ENCODE peak calls at places on chromosomes 13 and 19, in five cellular contexts. K is HCT116, U is SK-N-SH, E is K562, Z is GM12878. F is an unnamed sample.

GRCh38 chr19:14145381-14145780 is 9.0 kb upstream of the ASF1B start:
- DNase-seq in K (no peak), U (peak; percentile 32), E (no peak), Z (no peak), F (no peak)

GRCh38 chr13:105464249-105464648 is 1071.2 kb downstream of the EFNB2 start:
- DNase-seq in Z (no peak), U (no peak), K (no peak), E (no peak), F (no peak)

GRCh38 chr13:93942016-93942415 is 537.5 kb downstream of the DCT start:
- DNase-seq in K (no peak), E (no peak), U (no peak), Z (no peak), F (no peak)

GRCh38 chr19:48348039-48348438 is 15.7 kb downstream of the TMEM143 start:
- DNase-seq in U (no peak), E (no peak), Z (no peak), K (no peak), F (peak; percentile 79)

GRCh38 chr19:9406798-9407352 is 28.5 kb downstream of the ZNF266 start:
- DNase-seq in U (peak; percentile 84), K (no peak), E (peak; percentile 78), Z (no peak), F (no peak)

GRCh38 chr19:38273499-38273898 is 9.1 kb downstream of the SPINT2 start:
- DNase-seq in K (no peak), E (peak; percentile 25), U (no peak), Z (no peak), F (no peak)

GRCh38 chr13:113399755-113400149 is 35.8 kb upstream of the GRTP1 start:
- DNase-seq in K (no peak), Z (no peak), U (no peak), E (no peak), F (no peak)

GRCh38 chr19:2291185-2291751 is 9.3 kb upstream of the PEAK3 start:
- DNase-seq in U (peak; percentile 84), Z (no peak), E (no peak), K (no peak), F (no peak)

GRCh38 chr19:15479391-15480345 is at the start of gene PGLYRP2:
- DNase-seq in K (no peak), E (no peak), U (peak; percentile 17), Z (no peak), F (peak; percentile 31)

GRCh38 chr19:58545286-58546068 is 1.6 kb downstream of the TRIM28 start:
- DNase-seq in E (peak; percentile 23), Z (no peak), U (no peak), K (no peak), F (no peak)

GRCh38 chr13:80604094-80604493 is 263.2 kb upstream of the SPRY2 start:
- DNase-seq in E (no peak), U (no peak), K (no peak), Z (no peak), F (no peak)

GRCh38 chr13:75442736-75443234 is 39.2 kb downstream of the TBC1D4 start:
- DNase-seq in E (no peak), U (no peak), Z (no peak), K (no peak), F (no peak)

GRCh38 chr13:75432811-75433244 is 49.1 kb downstream of the TBC1D4 start:
- DNase-seq in E (no peak), K (no peak), U (no peak), Z (no peak), F (no peak)

GRCh38 chr13:75440100-75440499 is 41.9 kb downstream of the TBC1D4 start:
- DNase-seq in E (peak; percentile 32), U (no peak), K (no peak), Z (no peak), F (peak; percentile 90)

GRCh38 chr13:75432045-75432444 is 49.9 kb downstream of the TBC1D4 start:
- DNase-seq in E (peak; percentile 9), Z (no peak), U (no peak), K (no peak), F (peak; percentile 36)

DNA sequence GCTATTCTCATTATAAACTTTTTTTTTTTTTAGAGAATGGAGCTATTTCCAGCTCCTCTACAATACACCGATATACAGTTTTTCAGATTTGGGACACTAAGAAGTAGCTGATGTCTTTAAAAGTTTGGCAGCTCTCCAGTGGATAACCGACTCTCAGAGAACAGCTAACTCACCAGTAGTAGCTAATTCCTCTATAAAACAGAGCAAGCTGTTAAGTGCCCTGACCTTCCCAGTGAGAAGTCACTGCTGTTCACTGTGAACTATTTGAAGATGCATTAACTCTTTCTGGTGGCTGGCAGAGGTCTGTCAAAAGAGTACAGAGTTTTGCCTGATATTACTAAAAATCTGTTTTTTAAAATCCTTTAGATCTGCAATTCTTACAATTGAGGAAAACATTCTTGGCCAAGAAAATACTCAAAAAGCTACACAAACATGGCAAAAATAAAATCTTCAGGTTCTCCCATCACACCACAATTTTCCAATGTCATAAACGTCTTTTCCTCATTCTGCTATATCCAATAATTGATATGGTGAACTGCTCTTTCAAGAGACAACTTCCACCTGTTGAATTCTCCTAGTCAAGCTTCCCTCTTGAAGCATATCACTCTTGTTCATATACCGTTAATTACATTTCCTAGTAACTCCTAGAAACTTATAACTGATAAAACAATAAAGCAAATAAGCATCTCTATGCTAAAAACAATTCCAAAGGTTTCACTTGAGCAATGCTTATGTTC is 44.2 kb downstream of the TBC1D4 start:
- DNase-seq in Z (no peak), E (peak; percentile 43), K (no peak), U (no peak), F (no peak)
- TF ChIP-seq ZBTB33 in Z (no peak), E (no peak), K (no peak), U (no peak), F (no peak)

GRCh38 chr19:12345197-12345596 is 11.8 kb upstream of the ZNF563 start:
- DNase-seq in Z (no peak), U (no peak), E (no peak), K (no peak), F (no peak)
- TF ChIP-seq ZBTB33 in Z (no peak), U (no peak), E (no peak), K (no peak), F (no peak)

DNA sequence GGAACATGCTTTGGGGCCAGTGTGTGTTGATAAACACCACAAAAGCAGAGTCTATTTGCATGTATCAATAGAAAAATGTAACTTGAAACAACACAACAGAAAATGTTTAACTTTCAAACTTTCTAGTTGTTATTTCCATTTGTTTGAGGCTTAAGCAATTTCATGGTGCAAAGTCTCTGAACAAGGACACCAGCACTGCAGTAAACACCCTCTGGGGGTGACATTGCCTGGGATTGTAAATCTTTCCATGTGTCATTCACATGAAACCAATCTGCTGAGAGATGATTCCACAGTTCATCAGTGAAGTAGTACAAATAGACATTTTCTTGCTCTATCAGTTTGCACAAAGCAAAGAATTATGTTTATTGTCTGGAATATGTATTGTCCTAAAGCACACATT is 124.5 kb downstream of the ITGBL1 start:
- DNase-seq in K (no peak), E (no peak), U (no peak), Z (no peak), F (peak; percentile 69)
- TF ChIP-seq ZBTB33 in K (no peak), E (no peak), U (no peak), Z (no peak), F (no peak)

DNA sequence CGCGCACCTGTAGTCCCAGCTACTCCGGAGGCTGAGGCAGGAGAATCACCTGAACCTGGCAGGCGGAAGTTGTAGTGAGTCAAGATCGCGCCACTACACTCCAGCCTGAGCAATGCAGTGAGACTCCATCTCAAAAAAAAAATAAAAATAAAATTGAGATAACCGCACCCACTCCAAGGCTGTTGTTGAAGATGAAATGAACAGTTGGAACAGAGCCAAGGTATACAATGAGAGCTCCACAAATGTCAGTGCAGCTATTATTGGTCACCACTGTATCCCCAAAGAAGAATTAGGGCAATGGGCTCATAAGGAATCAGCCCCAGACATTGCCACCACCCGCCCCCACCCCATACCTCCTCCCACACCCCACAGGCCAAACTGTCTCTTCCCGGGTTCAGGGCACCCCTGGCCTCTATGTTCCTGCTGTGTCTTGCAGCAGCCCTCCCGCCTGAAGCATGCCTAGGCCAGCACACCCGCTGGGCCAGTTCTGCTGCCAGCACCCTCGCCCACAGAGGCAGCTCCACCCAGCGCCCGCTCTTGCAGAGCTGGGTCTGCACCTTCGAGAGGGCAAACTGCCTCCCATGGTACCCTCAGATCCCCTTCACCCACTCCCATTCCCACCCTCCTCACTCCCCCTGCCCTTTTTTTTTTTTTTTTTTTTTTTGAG is 3.5 kb upstream of the S1PR5 start:
- DNase-seq in K (no peak), E (no peak), Z (no peak), U (peak; percentile 37), F (no peak)
- TF ChIP-seq ZBTB33 in K (no peak), E (no peak), Z (no peak), U (no peak), F (no peak)

DNA sequence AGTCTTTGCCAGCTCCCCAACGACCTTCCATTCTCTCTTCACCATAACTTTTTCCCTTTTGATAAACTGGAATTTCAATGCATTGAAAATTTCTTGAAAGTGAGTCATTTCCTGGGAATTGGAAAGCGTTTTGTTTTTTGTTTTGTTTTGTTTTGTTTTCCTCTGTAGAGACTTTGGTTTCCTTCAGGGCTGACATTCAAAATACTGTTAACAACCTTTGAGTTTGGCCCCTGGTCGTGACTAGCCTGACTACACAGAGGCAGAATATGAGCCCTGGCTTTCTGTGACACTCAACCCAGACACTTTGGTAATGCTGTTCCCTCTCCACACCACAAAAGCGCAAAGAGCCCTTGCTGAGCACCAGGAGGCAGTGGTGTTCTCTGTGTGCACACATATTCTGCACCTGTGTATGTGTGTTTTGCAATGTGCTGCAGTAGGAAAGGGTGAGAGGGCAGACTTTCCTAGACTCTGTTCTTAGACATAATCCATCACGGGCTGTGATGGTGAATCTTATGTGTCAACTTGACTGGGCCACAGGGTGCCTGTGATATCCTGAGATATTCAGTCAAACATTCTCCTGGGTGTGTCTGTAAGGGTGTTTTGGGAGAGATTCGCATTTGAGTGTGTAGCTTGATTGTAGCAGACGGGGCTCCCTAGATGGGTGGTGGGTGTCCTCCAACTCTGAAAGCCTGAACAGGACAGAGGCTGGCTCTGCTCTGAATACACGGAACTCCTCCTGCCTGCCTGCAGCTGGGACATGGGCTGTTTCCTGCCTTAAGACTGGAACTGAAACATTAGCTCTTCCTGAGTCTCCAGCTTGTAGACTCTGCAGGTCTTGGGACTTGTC is 29.5 kb upstream of the ANKRD10 start:
- DNase-seq in E (peak; percentile 81), U (peak; percentile 51), K (peak; percentile 77), Z (no peak), F (peak; percentile 52)
- TF ChIP-seq ZBTB33 in E (peak; percentile 92), U (no peak), K (no peak), Z (peak; percentile 71), F (no peak)

F was measured in HepG2.